ENCODE peak calls at places on chromosomes 12 and 14, in nine cellular contexts. V is suprapubic skin, Z is spleen, F is prostate gland, X is H1, M is GM12892, A is HepG2, K is HCT116, L is endothelial cell of umbilical vein. Q is an unnamed sample.

GRCh38 chr14:57833304-57833703 is 32.6 kb downstream of the SLC35F4 start:
- DNase-seq in F (peak), M (no peak), X (no peak), A (no peak), L (no peak), Z (no peak), K (peak), V (no peak), Q (no peak)

GRCh38 chr12:25557830-25558436 is 4.8 kb upstream of the LMNTD1 start:
- DNase-seq in V (no peak), M (no peak), A (peak), F (peak), X (no peak), Z (no peak), L (peak), K (peak), Q (no peak)

GRCh38 chr14:95488376-95489162 is 27.9 kb downstream of the SYNE3 start:
- DNase-seq in Z (no peak), F (no peak), K (no peak), X (no peak), V (no peak), M (no peak), A (no peak), L (no peak), Q (no peak)

GRCh38 chr12:53410951-53411350 is 12.7 kb upstream of the AMHR2 start:
- DNase-seq in X (no peak), K (no peak), Z (peak), A (no peak), V (no peak), L (no peak), F (no peak), M (no peak), Q (no peak)

GRCh38 chr12:48973992-48974673 is 2.6 kb upstream of the WNT10B start:
- DNase-seq in M (no peak), V (no peak), K (no peak), A (no peak), X (peak), L (peak), Z (no peak), F (no peak), Q (peak)

GRCh38 chr12:95182868-95183415 is 34.3 kb downstream of the FGD6 start:
- DNase-seq in X (no peak), M (no peak), L (no peak), F (no peak), Z (no peak), A (no peak), V (no peak), K (peak), Q (no peak)

GRCh38 chr12:107163413-107163812 is 70.1 kb upstream of the CRY1 start:
- DNase-seq in V (no peak), Z (no peak), L (no peak), F (no peak), A (no peak), X (no peak), M (no peak), K (no peak), Q (no peak)

GRCh38 chr12:26121323-26121740 is 3.5 kb downstream of the BHLHE41 start:
- DNase-seq in V (no peak), Z (no peak), X (no peak), F (no peak), M (no peak), K (no peak), A (no peak), L (no peak), Q (no peak)

GRCh38 chr12:65634626-65635331 is 189.5 kb upstream of the HMGA2 start:
- DNase-seq in M (no peak), V (no peak), X (no peak), K (no peak), Z (no peak), F (no peak), A (peak), L (peak), Q (no peak)

GRCh38 chr12:41055875-41056577 is 132.1 kb upstream of the PDZRN4 start:
- DNase-seq in F (no peak), Z (no peak), M (no peak), K (no peak), L (no peak), A (no peak), X (no peak), V (no peak), Q (no peak)

GRCh38 chr12:116441292-116441691 is 117.9 kb upstream of the MAP1LC3B2 start:
- DNase-seq in V (no peak), K (no peak), M (no peak), F (no peak), A (no peak), X (no peak), L (no peak), Z (peak), Q (peak)

GRCh38 chr12:114879354-114879753 is 195.4 kb upstream of the TBX3 start:
- DNase-seq in K (no peak), X (no peak), V (no peak), A (no peak), Z (no peak), F (no peak), M (no peak), L (no peak), Q (no peak)

GRCh38 chr14:95829321-95829720 is 47.3 kb upstream of the TUNAR start:
- DNase-seq in X (peak), A (no peak), K (no peak), V (no peak), L (no peak), M (no peak), F (no peak), Z (no peak), Q (no peak)

GRCh38 chr12:2960432-2960956 is 1.3 kb downstream of the TEAD4 start:
- DNase-seq in K (no peak), F (no peak), Z (no peak), A (peak), X (peak), L (peak), V (no peak), M (no peak), Q (no peak)

GRCh38 chr14:85731198-85731597 is 201.3 kb downstream of the FLRT2 start:
- DNase-seq in M (no peak), K (no peak), L (no peak), A (no peak), X (no peak), F (no peak), Z (no peak), V (no peak), Q (no peak)

GRCh38 chr12:101527682-101528081 is 52.5 kb downstream of the SPIC start:
- DNase-seq in F (no peak), K (no peak), X (no peak), Z (no peak), L (no peak), M (no peak), V (no peak), A (no peak), Q (no peak)

GRCh38 chr12:3520711-3521110 is 29.7 kb downstream of the PRMT8 start:
- DNase-seq in Z (no peak), A (no peak), V (no peak), L (no peak), X (peak), K (no peak), M (no peak), F (no peak), Q (no peak)

GRCh38 chr12:981956-982355 is 9.1 kb upstream of the ERC1 start:
- DNase-seq in M (no peak), F (no peak), K (no peak), L (no peak), X (no peak), A (no peak), Z (no peak), V (no peak), Q (no peak)

GRCh38 chr14:36510078-36510799 is 9.8 kb downstream of the NKX2-1 start:
- DNase-seq in F (no peak), V (no peak), Z (no peak), A (no peak), X (no peak), K (no peak), M (no peak), L (no peak), Q (peak)

GRCh38 chr14:20811994-20812393 is 9.3 kb upstream of the RNASE1 start:
- DNase-seq in Z (no peak), A (no peak), K (no peak), M (no peak), V (no peak), F (no peak), X (no peak), L (peak), Q (no peak)

GRCh38 chr14:69720912-69721311 is 46.0 kb upstream of the SRSF5 start:
- DNase-seq in M (no peak), X (no peak), V (no peak), A (no peak), F (no peak), L (no peak), K (no peak), Z (no peak), Q (no peak)

GRCh38 chr14:39302124-39302810 is 68.6 kb downstream of the MIA2 start:
- DNase-seq in Z (no peak), F (no peak), X (no peak), A (no peak), L (peak), K (no peak), M (no peak), V (no peak), Q (no peak)

GRCh38 chr12:74349925-74350324 is 187.7 kb upstream of the ATXN7L3B start:
- DNase-seq in K (no peak), V (no peak), X (no peak), M (no peak), L (no peak), F (no peak), A (no peak), Z (no peak), Q (no peak)

DNA sequence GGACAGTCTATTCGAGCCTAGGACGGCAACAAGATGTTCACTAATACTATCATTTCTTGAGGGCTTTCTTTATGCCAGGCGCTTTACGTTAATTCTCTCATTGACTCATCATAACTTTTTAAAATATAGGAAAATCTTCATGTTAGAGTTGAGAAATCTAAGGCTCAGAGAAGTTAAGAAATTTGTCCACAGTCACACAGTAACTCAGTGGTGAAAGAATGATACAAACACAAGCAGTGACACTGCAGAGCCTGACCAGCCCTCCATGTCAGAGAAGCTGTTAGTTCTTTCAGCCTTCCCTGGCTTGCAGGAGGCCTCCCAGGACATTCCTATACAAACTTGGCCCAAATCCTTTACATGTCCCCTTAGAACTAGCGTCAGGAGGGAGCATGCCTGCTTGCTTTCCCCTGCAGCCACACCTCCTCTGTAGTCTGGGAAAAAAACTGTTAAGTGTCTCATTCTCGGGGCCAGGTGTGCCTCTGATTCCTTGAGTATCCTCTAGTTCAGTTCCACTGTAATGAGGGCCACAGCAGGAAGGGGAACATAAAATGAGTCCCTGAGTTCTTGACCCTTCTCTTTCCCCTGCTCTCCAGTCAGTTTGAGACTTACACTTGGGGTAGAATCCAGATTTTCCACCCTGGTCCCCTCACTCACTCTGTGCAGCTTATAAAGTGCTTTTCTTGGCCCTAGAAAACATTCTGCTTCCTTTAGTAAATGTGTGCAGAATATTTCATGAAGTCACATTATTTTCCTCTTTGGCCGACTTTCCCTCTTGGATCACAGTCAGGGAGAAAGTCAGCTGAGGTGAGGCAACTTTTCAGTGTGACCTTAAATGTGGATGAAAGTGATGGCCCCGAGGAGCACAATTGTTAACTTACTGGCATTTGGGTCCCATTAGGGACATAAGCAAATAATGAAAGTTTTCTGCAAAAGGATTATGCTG is 152.2 kb upstream of the HIF1A start:
- DNase-seq in K (no peak), V (no peak), Z (no peak), M (no peak), F (no peak), X (no peak), A (no peak), L (peak), Q (no peak)
- TF ChIP-seq POLR2AphosphoS5 in K (no peak), V (no peak), Z (no peak), M (no peak), F (peak), X (no peak), A (no peak), L (no peak), Q (peak)

GRCh38 chr12:108727868-108728735 is 3.2 kb downstream of the CORO1C start:
- DNase-seq in K (no peak), L (no peak), X (no peak), Z (no peak), A (no peak), F (no peak), M (no peak), V (no peak), Q (no peak)
- TF ChIP-seq POLR2A in K (no peak), L (no peak), X (no peak), Z (no peak), A (no peak), F (no peak), M (no peak), V (no peak), Q (no peak)

GRCh38 chr12:6950944-6951540 is at the start of gene PTPN6:
- DNase-seq in M (no peak), A (no peak), X (no peak), L (no peak), F (no peak), K (no peak), Z (peak), V (no peak), Q (peak)
- TF ChIP-seq POLR2AphosphoS5 in M (peak), A (no peak), X (no peak), L (no peak), F (no peak), K (no peak), Z (peak), V (no peak), Q (peak)

DNA sequence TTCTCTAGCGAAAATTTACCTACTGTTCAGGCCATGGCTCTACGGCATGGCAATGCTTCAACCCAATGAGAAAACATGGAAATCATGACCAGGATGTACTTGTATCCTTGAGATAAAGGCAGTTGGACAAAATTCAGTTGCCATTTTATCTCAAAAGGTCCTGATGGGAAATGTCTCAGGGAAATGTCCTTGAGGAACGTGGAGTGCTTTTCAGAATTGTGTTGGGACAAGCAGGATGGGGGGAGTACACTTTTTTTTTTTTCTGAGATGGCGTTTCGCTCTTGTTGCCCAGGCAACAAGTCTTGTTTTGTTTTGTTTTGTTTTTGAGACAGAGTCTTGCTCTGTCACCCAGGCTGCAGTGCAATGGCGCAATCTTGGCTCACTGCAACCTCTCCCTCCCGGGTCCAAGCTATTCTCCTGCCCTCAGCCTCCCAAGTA is 86.8 kb upstream of the EIF5 start:
- DNase-seq in Z (no peak), A (no peak), V (no peak), M (no peak), L (peak), X (no peak), K (no peak), F (no peak), Q (no peak)
- TF ChIP-seq POLR2A in Z (no peak), A (no peak), V (no peak), M (no peak), L (no peak), X (no peak), K (no peak), F (no peak), Q (no peak)

DNA sequence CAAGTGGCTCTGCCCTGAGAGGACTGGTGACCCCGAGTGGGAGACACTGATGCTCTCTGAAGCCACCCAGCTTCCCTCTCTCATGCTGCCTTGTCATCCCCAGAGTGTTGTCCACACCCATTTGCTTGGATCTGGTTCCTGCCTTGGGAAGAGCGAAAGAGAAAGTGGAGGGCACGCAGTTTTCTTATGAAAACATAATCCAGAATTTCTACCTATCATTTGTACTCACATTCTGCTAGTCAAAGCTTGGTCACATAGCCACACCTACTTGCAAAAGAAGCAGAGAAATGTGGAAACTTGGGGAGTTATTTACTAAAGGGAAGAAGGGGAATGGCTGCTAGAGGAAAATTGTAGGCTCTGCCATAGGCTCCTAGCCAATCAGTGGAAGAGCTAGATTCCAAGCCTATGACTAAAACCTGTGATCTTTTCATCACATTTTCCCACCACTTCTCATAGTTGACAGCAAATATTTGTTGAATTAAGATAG is 326.3 kb downstream of the ZFP36L1 start:
- DNase-seq in A (peak), F (no peak), V (no peak), K (peak), L (peak), Z (no peak), M (no peak), X (no peak), Q (no peak)
- TF ChIP-seq POLR2AphosphoS5 in A (no peak), F (peak), V (no peak), K (peak), L (no peak), Z (no peak), M (no peak), X (no peak), Q (peak)

GRCh38 chr12:59596232-59597143 is 659 bp downstream of the SLC16A7 start:
- DNase-seq in A (peak), F (peak), M (peak), X (peak), V (peak), L (peak), K (peak), Z (peak), Q (peak)
- TF ChIP-seq POLR2A in A (no peak), F (no peak), M (peak), X (no peak), V (no peak), L (peak), K (no peak), Z (no peak), Q (peak)

Q was measured in upper lobe of left lung.